ENCODE peak calls at places on chromosomes 4 and X, in six cellular contexts. One of them, this sample, is unnamed.

GRCh38 chrX:148501121-148502066 is 977 bp downstream of the AFF2 start:
- DNase-seq in activated CD4-positive, alpha-beta T cell treated with anti-CD3 and anti-CD28 coated beads, Interleukin-2, amount 10 ng/mL, durations not matched to agents 7 days and 5 days: peak
- DNase-seq in COR-L47: no peak
- DNase-seq in SK-N-SH: peak
- DNase-seq in hippocampal formation: no peak
- DNase-seq in stimulated activated naive CD8-positive, alpha-beta T cell treated with anti-CD3 and anti-CD28 coated beads, Interleukin-15, Interleukin-2, amounts not matched to agents 100 U/mL and 50 U/mL, for 24 hours: peak
- DNase-seq in this sample: no peak

GRCh38 chrX:128975716-128976115 is 547.6 kb downstream of the SMARCA1 start:
- DNase-seq in activated CD4-positive, alpha-beta T cell treated with anti-CD3 and anti-CD28 coated beads, Interleukin-2, amount 10 ng/mL, durations not matched to agents 7 days and 5 days: peak
- DNase-seq in COR-L47: peak
- DNase-seq in SK-N-SH: peak
- DNase-seq in hippocampal formation: no peak
- DNase-seq in stimulated activated naive CD8-positive, alpha-beta T cell treated with anti-CD3 and anti-CD28 coated beads, Interleukin-15, Interleukin-2, amounts not matched to agents 100 U/mL and 50 U/mL, for 24 hours: peak
- DNase-seq in this sample: peak

GRCh38 chr4:169815606-169816005 is 57.9 kb upstream of the HPF1 start:
- DNase-seq in activated CD4-positive, alpha-beta T cell treated with anti-CD3 and anti-CD28 coated beads, Interleukin-2, amount 10 ng/mL, durations not matched to agents 7 days and 5 days: no peak
- DNase-seq in COR-L47: no peak
- DNase-seq in SK-N-SH: no peak
- DNase-seq in hippocampal formation: no peak
- DNase-seq in stimulated activated naive CD8-positive, alpha-beta T cell treated with anti-CD3 and anti-CD28 coated beads, Interleukin-15, Interleukin-2, amounts not matched to agents 100 U/mL and 50 U/mL, for 24 hours: no peak
- DNase-seq in this sample: no peak

GRCh38 chr4:85717847-85718246 is 242.9 kb downstream of the ARHGAP24 start:
- DNase-seq in activated CD4-positive, alpha-beta T cell treated with anti-CD3 and anti-CD28 coated beads, Interleukin-2, amount 10 ng/mL, durations not matched to agents 7 days and 5 days: no peak
- DNase-seq in COR-L47: no peak
- DNase-seq in SK-N-SH: no peak
- DNase-seq in hippocampal formation: no peak
- DNase-seq in stimulated activated naive CD8-positive, alpha-beta T cell treated with anti-CD3 and anti-CD28 coated beads, Interleukin-15, Interleukin-2, amounts not matched to agents 100 U/mL and 50 U/mL, for 24 hours: no peak
- DNase-seq in this sample: no peak

GRCh38 chrX:109856974-109857373 is 123.9 kb upstream of the ACSL4 start:
- DNase-seq in activated CD4-positive, alpha-beta T cell treated with anti-CD3 and anti-CD28 coated beads, Interleukin-2, amount 10 ng/mL, durations not matched to agents 7 days and 5 days: peak
- DNase-seq in COR-L47: no peak
- DNase-seq in SK-N-SH: peak
- DNase-seq in hippocampal formation: no peak
- DNase-seq in stimulated activated naive CD8-positive, alpha-beta T cell treated with anti-CD3 and anti-CD28 coated beads, Interleukin-15, Interleukin-2, amounts not matched to agents 100 U/mL and 50 U/mL, for 24 hours: no peak
- DNase-seq in this sample: no peak

GRCh38 chr4:165031436-165032211 is at the start of gene TRIM60:
- DNase-seq in activated CD4-positive, alpha-beta T cell treated with anti-CD3 and anti-CD28 coated beads, Interleukin-2, amount 10 ng/mL, durations not matched to agents 7 days and 5 days: no peak
- DNase-seq in COR-L47: no peak
- DNase-seq in SK-N-SH: no peak
- DNase-seq in hippocampal formation: no peak
- DNase-seq in stimulated activated naive CD8-positive, alpha-beta T cell treated with anti-CD3 and anti-CD28 coated beads, Interleukin-15, Interleukin-2, amounts not matched to agents 100 U/mL and 50 U/mL, for 24 hours: no peak
- DNase-seq in this sample: peak

GRCh38 chr4:184165291-184165690 is 52.4 kb downstream of the ENPP6 start:
- DNase-seq in activated CD4-positive, alpha-beta T cell treated with anti-CD3 and anti-CD28 coated beads, Interleukin-2, amount 10 ng/mL, durations not matched to agents 7 days and 5 days: no peak
- DNase-seq in COR-L47: no peak
- DNase-seq in SK-N-SH: no peak
- DNase-seq in hippocampal formation: no peak
- DNase-seq in stimulated activated naive CD8-positive, alpha-beta T cell treated with anti-CD3 and anti-CD28 coated beads, Interleukin-15, Interleukin-2, amounts not matched to agents 100 U/mL and 50 U/mL, for 24 hours: no peak
- DNase-seq in this sample: peak

GRCh38 chrX:120147537-120147936 is 10.9 kb upstream of the RHOXF2 start:
- DNase-seq in activated CD4-positive, alpha-beta T cell treated with anti-CD3 and anti-CD28 coated beads, Interleukin-2, amount 10 ng/mL, durations not matched to agents 7 days and 5 days: no peak
- DNase-seq in COR-L47: no peak
- DNase-seq in SK-N-SH: no peak
- DNase-seq in hippocampal formation: no peak
- DNase-seq in stimulated activated naive CD8-positive, alpha-beta T cell treated with anti-CD3 and anti-CD28 coated beads, Interleukin-15, Interleukin-2, amounts not matched to agents 100 U/mL and 50 U/mL, for 24 hours: peak
- DNase-seq in this sample: no peak

GRCh38 chr4:138977525-138977924 is 38.1 kb upstream of the NOCT start:
- DNase-seq in activated CD4-positive, alpha-beta T cell treated with anti-CD3 and anti-CD28 coated beads, Interleukin-2, amount 10 ng/mL, durations not matched to agents 7 days and 5 days: no peak
- DNase-seq in COR-L47: no peak
- DNase-seq in SK-N-SH: no peak
- DNase-seq in hippocampal formation: no peak
- DNase-seq in stimulated activated naive CD8-positive, alpha-beta T cell treated with anti-CD3 and anti-CD28 coated beads, Interleukin-15, Interleukin-2, amounts not matched to agents 100 U/mL and 50 U/mL, for 24 hours: no peak
- DNase-seq in this sample: no peak

GRCh38 chrX:131405497-131405896 is 116.4 kb upstream of the IGSF1 start:
- DNase-seq in activated CD4-positive, alpha-beta T cell treated with anti-CD3 and anti-CD28 coated beads, Interleukin-2, amount 10 ng/mL, durations not matched to agents 7 days and 5 days: no peak
- DNase-seq in COR-L47: no peak
- DNase-seq in SK-N-SH: no peak
- DNase-seq in hippocampal formation: no peak
- DNase-seq in stimulated activated naive CD8-positive, alpha-beta T cell treated with anti-CD3 and anti-CD28 coated beads, Interleukin-15, Interleukin-2, amounts not matched to agents 100 U/mL and 50 U/mL, for 24 hours: no peak
- DNase-seq in this sample: no peak

GRCh38 chr4:123546123-123546654 is 149.6 kb downstream of the SPRY1 start:
- DNase-seq in activated CD4-positive, alpha-beta T cell treated with anti-CD3 and anti-CD28 coated beads, Interleukin-2, amount 10 ng/mL, durations not matched to agents 7 days and 5 days: no peak
- DNase-seq in COR-L47: no peak
- DNase-seq in SK-N-SH: peak
- DNase-seq in hippocampal formation: no peak
- DNase-seq in stimulated activated naive CD8-positive, alpha-beta T cell treated with anti-CD3 and anti-CD28 coated beads, Interleukin-15, Interleukin-2, amounts not matched to agents 100 U/mL and 50 U/mL, for 24 hours: no peak
- DNase-seq in this sample: no peak

GRCh38 chr4:155629183-155629825 is 37.3 kb upstream of the GUCY1A1 start:
- DNase-seq in activated CD4-positive, alpha-beta T cell treated with anti-CD3 and anti-CD28 coated beads, Interleukin-2, amount 10 ng/mL, durations not matched to agents 7 days and 5 days: no peak
- DNase-seq in COR-L47: no peak
- DNase-seq in SK-N-SH: no peak
- DNase-seq in hippocampal formation: no peak
- DNase-seq in stimulated activated naive CD8-positive, alpha-beta T cell treated with anti-CD3 and anti-CD28 coated beads, Interleukin-15, Interleukin-2, amounts not matched to agents 100 U/mL and 50 U/mL, for 24 hours: no peak
- DNase-seq in this sample: no peak

GRCh38 chrX:95893632-95894031 is 791.0 kb upstream of the DIAPH2 start:
- DNase-seq in activated CD4-positive, alpha-beta T cell treated with anti-CD3 and anti-CD28 coated beads, Interleukin-2, amount 10 ng/mL, durations not matched to agents 7 days and 5 days: no peak
- DNase-seq in COR-L47: no peak
- DNase-seq in SK-N-SH: no peak
- DNase-seq in hippocampal formation: no peak
- DNase-seq in stimulated activated naive CD8-positive, alpha-beta T cell treated with anti-CD3 and anti-CD28 coated beads, Interleukin-15, Interleukin-2, amounts not matched to agents 100 U/mL and 50 U/mL, for 24 hours: no peak
- DNase-seq in this sample: no peak

GRCh38 chrX:130081421-130082045 is 28.8 kb downstream of the ELF4 start:
- DNase-seq in activated CD4-positive, alpha-beta T cell treated with anti-CD3 and anti-CD28 coated beads, Interleukin-2, amount 10 ng/mL, durations not matched to agents 7 days and 5 days: no peak
- DNase-seq in COR-L47: no peak
- DNase-seq in SK-N-SH: no peak
- DNase-seq in hippocampal formation: no peak
- DNase-seq in stimulated activated naive CD8-positive, alpha-beta T cell treated with anti-CD3 and anti-CD28 coated beads, Interleukin-15, Interleukin-2, amounts not matched to agents 100 U/mL and 50 U/mL, for 24 hours: no peak
- DNase-seq in this sample: no peak

GRCh38 chr4:118811008-118811764 is 24.7 kb downstream of the SEC24D start:
- DNase-seq in activated CD4-positive, alpha-beta T cell treated with anti-CD3 and anti-CD28 coated beads, Interleukin-2, amount 10 ng/mL, durations not matched to agents 7 days and 5 days: no peak
- DNase-seq in COR-L47: no peak
- DNase-seq in SK-N-SH: no peak
- DNase-seq in hippocampal formation: no peak
- DNase-seq in stimulated activated naive CD8-positive, alpha-beta T cell treated with anti-CD3 and anti-CD28 coated beads, Interleukin-15, Interleukin-2, amounts not matched to agents 100 U/mL and 50 U/mL, for 24 hours: no peak
- DNase-seq in this sample: no peak

GRCh38 chrX:151929131-151929530 is 16.4 kb downstream of the MAGEA4 start:
- DNase-seq in activated CD4-positive, alpha-beta T cell treated with anti-CD3 and anti-CD28 coated beads, Interleukin-2, amount 10 ng/mL, durations not matched to agents 7 days and 5 days: no peak
- DNase-seq in COR-L47: no peak
- DNase-seq in SK-N-SH: no peak
- DNase-seq in hippocampal formation: no peak
- DNase-seq in stimulated activated naive CD8-positive, alpha-beta T cell treated with anti-CD3 and anti-CD28 coated beads, Interleukin-15, Interleukin-2, amounts not matched to agents 100 U/mL and 50 U/mL, for 24 hours: no peak
- DNase-seq in this sample: no peak

GRCh38 chr4:11702886-11703555 is 274.3 kb upstream of the HS3ST1 start:
- DNase-seq in activated CD4-positive, alpha-beta T cell treated with anti-CD3 and anti-CD28 coated beads, Interleukin-2, amount 10 ng/mL, durations not matched to agents 7 days and 5 days: no peak
- DNase-seq in COR-L47: no peak
- DNase-seq in SK-N-SH: no peak
- DNase-seq in hippocampal formation: no peak
- DNase-seq in stimulated activated naive CD8-positive, alpha-beta T cell treated with anti-CD3 and anti-CD28 coated beads, Interleukin-15, Interleukin-2, amounts not matched to agents 100 U/mL and 50 U/mL, for 24 hours: no peak
- DNase-seq in this sample: no peak

GRCh38 chr4:83189631-83190136 is 75.2 kb upstream of the PLAC8 start:
- DNase-seq in activated CD4-positive, alpha-beta T cell treated with anti-CD3 and anti-CD28 coated beads, Interleukin-2, amount 10 ng/mL, durations not matched to agents 7 days and 5 days: no peak
- DNase-seq in COR-L47: no peak
- DNase-seq in SK-N-SH: no peak
- DNase-seq in hippocampal formation: no peak
- DNase-seq in stimulated activated naive CD8-positive, alpha-beta T cell treated with anti-CD3 and anti-CD28 coated beads, Interleukin-15, Interleukin-2, amounts not matched to agents 100 U/mL and 50 U/mL, for 24 hours: no peak
- DNase-seq in this sample: no peak

GRCh38 chr4:101944649-101945048 is 154.1 kb downstream of the BANK1 start:
- DNase-seq in activated CD4-positive, alpha-beta T cell treated with anti-CD3 and anti-CD28 coated beads, Interleukin-2, amount 10 ng/mL, durations not matched to agents 7 days and 5 days: no peak
- DNase-seq in COR-L47: no peak
- DNase-seq in SK-N-SH: no peak
- DNase-seq in hippocampal formation: no peak
- DNase-seq in stimulated activated naive CD8-positive, alpha-beta T cell treated with anti-CD3 and anti-CD28 coated beads, Interleukin-15, Interleukin-2, amounts not matched to agents 100 U/mL and 50 U/mL, for 24 hours: no peak
- DNase-seq in this sample: no peak

GRCh38 chr4:24089831-24090531 is 200.1 kb upstream of the PPARGC1A start:
- DNase-seq in activated CD4-positive, alpha-beta T cell treated with anti-CD3 and anti-CD28 coated beads, Interleukin-2, amount 10 ng/mL, durations not matched to agents 7 days and 5 days: no peak
- DNase-seq in COR-L47: no peak
- DNase-seq in SK-N-SH: no peak
- DNase-seq in hippocampal formation: no peak
- DNase-seq in stimulated activated naive CD8-positive, alpha-beta T cell treated with anti-CD3 and anti-CD28 coated beads, Interleukin-15, Interleukin-2, amounts not matched to agents 100 U/mL and 50 U/mL, for 24 hours: no peak
- DNase-seq in this sample: no peak

GRCh38 chr4:106529348-106530033 is 160.9 kb upstream of the GIMD1 start:
- DNase-seq in activated CD4-positive, alpha-beta T cell treated with anti-CD3 and anti-CD28 coated beads, Interleukin-2, amount 10 ng/mL, durations not matched to agents 7 days and 5 days: no peak
- DNase-seq in COR-L47: no peak
- DNase-seq in SK-N-SH: no peak
- DNase-seq in hippocampal formation: no peak
- DNase-seq in stimulated activated naive CD8-positive, alpha-beta T cell treated with anti-CD3 and anti-CD28 coated beads, Interleukin-15, Interleukin-2, amounts not matched to agents 100 U/mL and 50 U/mL, for 24 hours: no peak
- DNase-seq in this sample: no peak

GRCh38 chr4:54318904-54319303 is 89.8 kb downstream of the PDGFRA start:
- DNase-seq in activated CD4-positive, alpha-beta T cell treated with anti-CD3 and anti-CD28 coated beads, Interleukin-2, amount 10 ng/mL, durations not matched to agents 7 days and 5 days: peak
- DNase-seq in COR-L47: peak
- DNase-seq in SK-N-SH: peak
- DNase-seq in hippocampal formation: no peak
- DNase-seq in stimulated activated naive CD8-positive, alpha-beta T cell treated with anti-CD3 and anti-CD28 coated beads, Interleukin-15, Interleukin-2, amounts not matched to agents 100 U/mL and 50 U/mL, for 24 hours: peak
- DNase-seq in this sample: no peak

GRCh38 chr4:151991001-151991883 is 230.4 kb upstream of the GATB start:
- DNase-seq in activated CD4-positive, alpha-beta T cell treated with anti-CD3 and anti-CD28 coated beads, Interleukin-2, amount 10 ng/mL, durations not matched to agents 7 days and 5 days: no peak
- DNase-seq in COR-L47: no peak
- DNase-seq in SK-N-SH: no peak
- DNase-seq in hippocampal formation: no peak
- DNase-seq in stimulated activated naive CD8-positive, alpha-beta T cell treated with anti-CD3 and anti-CD28 coated beads, Interleukin-15, Interleukin-2, amounts not matched to agents 100 U/mL and 50 U/mL, for 24 hours: no peak
- DNase-seq in this sample: no peak

GRCh38 chr4:38531126-38531737 is 132.8 kb upstream of the KLF3 start:
- DNase-seq in activated CD4-positive, alpha-beta T cell treated with anti-CD3 and anti-CD28 coated beads, Interleukin-2, amount 10 ng/mL, durations not matched to agents 7 days and 5 days: no peak
- DNase-seq in COR-L47: no peak
- DNase-seq in SK-N-SH: peak
- DNase-seq in hippocampal formation: no peak
- DNase-seq in stimulated activated naive CD8-positive, alpha-beta T cell treated with anti-CD3 and anti-CD28 coated beads, Interleukin-15, Interleukin-2, amounts not matched to agents 100 U/mL and 50 U/mL, for 24 hours: no peak
- DNase-seq in this sample: no peak

GRCh38 chrX:41409006-41409405 is 38.1 kb upstream of the NYX start:
- DNase-seq in activated CD4-positive, alpha-beta T cell treated with anti-CD3 and anti-CD28 coated beads, Interleukin-2, amount 10 ng/mL, durations not matched to agents 7 days and 5 days: no peak
- DNase-seq in COR-L47: no peak
- DNase-seq in SK-N-SH: no peak
- DNase-seq in hippocampal formation: no peak
- DNase-seq in stimulated activated naive CD8-positive, alpha-beta T cell treated with anti-CD3 and anti-CD28 coated beads, Interleukin-15, Interleukin-2, amounts not matched to agents 100 U/mL and 50 U/mL, for 24 hours: no peak
- DNase-seq in this sample: no peak

GRCh38 chr4:144591401-144591800 is 54.6 kb upstream of the HHIP start:
- DNase-seq in activated CD4-positive, alpha-beta T cell treated with anti-CD3 and anti-CD28 coated beads, Interleukin-2, amount 10 ng/mL, durations not matched to agents 7 days and 5 days: no peak
- DNase-seq in COR-L47: peak
- DNase-seq in SK-N-SH: no peak
- DNase-seq in hippocampal formation: no peak
- DNase-seq in stimulated activated naive CD8-positive, alpha-beta T cell treated with anti-CD3 and anti-CD28 coated beads, Interleukin-15, Interleukin-2, amounts not matched to agents 100 U/mL and 50 U/mL, for 24 hours: no peak
- DNase-seq in this sample: no peak

GRCh38 chr4:86011117-86011516 is 348.7 kb downstream of the MAPK10 start:
- DNase-seq in activated CD4-positive, alpha-beta T cell treated with anti-CD3 and anti-CD28 coated beads, Interleukin-2, amount 10 ng/mL, durations not matched to agents 7 days and 5 days: no peak
- DNase-seq in COR-L47: no peak
- DNase-seq in SK-N-SH: no peak
- DNase-seq in hippocampal formation: no peak
- DNase-seq in stimulated activated naive CD8-positive, alpha-beta T cell treated with anti-CD3 and anti-CD28 coated beads, Interleukin-15, Interleukin-2, amounts not matched to agents 100 U/mL and 50 U/mL, for 24 hours: no peak
- DNase-seq in this sample: no peak

GRCh38 chr4:84583871-84584373 is 995 bp downstream of the CDS1 start:
- DNase-seq in activated CD4-positive, alpha-beta T cell treated with anti-CD3 and anti-CD28 coated beads, Interleukin-2, amount 10 ng/mL, durations not matched to agents 7 days and 5 days: no peak
- DNase-seq in COR-L47: no peak
- DNase-seq in SK-N-SH: peak
- DNase-seq in hippocampal formation: no peak
- DNase-seq in stimulated activated naive CD8-positive, alpha-beta T cell treated with anti-CD3 and anti-CD28 coated beads, Interleukin-15, Interleukin-2, amounts not matched to agents 100 U/mL and 50 U/mL, for 24 hours: no peak
- DNase-seq in this sample: no peak

GRCh38 chrX:39814391-39814790 is 283.4 kb downstream of the BCOR start:
- DNase-seq in activated CD4-positive, alpha-beta T cell treated with anti-CD3 and anti-CD28 coated beads, Interleukin-2, amount 10 ng/mL, durations not matched to agents 7 days and 5 days: peak
- DNase-seq in COR-L47: peak
- DNase-seq in SK-N-SH: no peak
- DNase-seq in hippocampal formation: no peak
- DNase-seq in stimulated activated naive CD8-positive, alpha-beta T cell treated with anti-CD3 and anti-CD28 coated beads, Interleukin-15, Interleukin-2, amounts not matched to agents 100 U/mL and 50 U/mL, for 24 hours: no peak
- DNase-seq in this sample: no peak

GRCh38 chr4:187183351-187183750 is 459.7 kb upstream of the FAT1 start:
- DNase-seq in activated CD4-positive, alpha-beta T cell treated with anti-CD3 and anti-CD28 coated beads, Interleukin-2, amount 10 ng/mL, durations not matched to agents 7 days and 5 days: no peak
- DNase-seq in COR-L47: no peak
- DNase-seq in SK-N-SH: no peak
- DNase-seq in hippocampal formation: no peak
- DNase-seq in stimulated activated naive CD8-positive, alpha-beta T cell treated with anti-CD3 and anti-CD28 coated beads, Interleukin-15, Interleukin-2, amounts not matched to agents 100 U/mL and 50 U/mL, for 24 hours: no peak
- DNase-seq in this sample: no peak

GRCh38 chr4:40553995-40554394 is 75.7 kb downstream of the RBM47 start:
- DNase-seq in activated CD4-positive, alpha-beta T cell treated with anti-CD3 and anti-CD28 coated beads, Interleukin-2, amount 10 ng/mL, durations not matched to agents 7 days and 5 days: no peak
- DNase-seq in COR-L47: no peak
- DNase-seq in SK-N-SH: no peak
- DNase-seq in hippocampal formation: no peak
- DNase-seq in stimulated activated naive CD8-positive, alpha-beta T cell treated with anti-CD3 and anti-CD28 coated beads, Interleukin-15, Interleukin-2, amounts not matched to agents 100 U/mL and 50 U/mL, for 24 hours: no peak
- DNase-seq in this sample: no peak

GRCh38 chrX:31178064-31178768 is 106.4 kb upstream of the FTHL17 start:
- DNase-seq in activated CD4-positive, alpha-beta T cell treated with anti-CD3 and anti-CD28 coated beads, Interleukin-2, amount 10 ng/mL, durations not matched to agents 7 days and 5 days: no peak
- DNase-seq in COR-L47: no peak
- DNase-seq in SK-N-SH: no peak
- DNase-seq in hippocampal formation: no peak
- DNase-seq in stimulated activated naive CD8-positive, alpha-beta T cell treated with anti-CD3 and anti-CD28 coated beads, Interleukin-15, Interleukin-2, amounts not matched to agents 100 U/mL and 50 U/mL, for 24 hours: no peak
- DNase-seq in this sample: no peak

GRCh38 chr4:125547842-125548241 is 233.1 kb downstream of the FAT4 start:
- DNase-seq in activated CD4-positive, alpha-beta T cell treated with anti-CD3 and anti-CD28 coated beads, Interleukin-2, amount 10 ng/mL, durations not matched to agents 7 days and 5 days: no peak
- DNase-seq in COR-L47: no peak
- DNase-seq in SK-N-SH: no peak
- DNase-seq in hippocampal formation: no peak
- DNase-seq in stimulated activated naive CD8-positive, alpha-beta T cell treated with anti-CD3 and anti-CD28 coated beads, Interleukin-15, Interleukin-2, amounts not matched to agents 100 U/mL and 50 U/mL, for 24 hours: no peak
- DNase-seq in this sample: no peak

GRCh38 chrX:71543316-71543715 is 10.4 kb downstream of the OGT start:
- DNase-seq in activated CD4-positive, alpha-beta T cell treated with anti-CD3 and anti-CD28 coated beads, Interleukin-2, amount 10 ng/mL, durations not matched to agents 7 days and 5 days: no peak
- DNase-seq in COR-L47: no peak
- DNase-seq in SK-N-SH: no peak
- DNase-seq in hippocampal formation: no peak
- DNase-seq in stimulated activated naive CD8-positive, alpha-beta T cell treated with anti-CD3 and anti-CD28 coated beads, Interleukin-15, Interleukin-2, amounts not matched to agents 100 U/mL and 50 U/mL, for 24 hours: no peak
- DNase-seq in this sample: no peak

This sample was measured in left lobe of liver.